ENCODE peak calls at places on chromosomes 6 and 20, in six cellular contexts. One of them, this sample, is unnamed.

GRCh38 chr20:58127731-58128130 is 100.7 kb downstream of the ANKRD60 start:
- DNase-seq in HFF-Myc: peak; percentile 94
- DNase-seq in mucosa of descending colon: no peak
- DNase-seq in pancreas: peak; percentile 31
- DNase-seq in choroid plexus epithelial cell: peak; percentile 79
- DNase-seq in WTC11: no peak
- DNase-seq in this sample: peak; percentile 99

GRCh38 chr6:169566319-169566718 is 135.5 kb downstream of the WDR27 start:
- DNase-seq in choroid plexus epithelial cell: no peak
- DNase-seq in pancreas: no peak
- DNase-seq in HFF-Myc: no peak
- DNase-seq in WTC11: no peak
- DNase-seq in mucosa of descending colon: no peak
- DNase-seq in this sample: no peak

GRCh38 chr6:159762681-159763293 is 942 bp downstream of the ACAT2 start:
- DNase-seq in WTC11: no peak
- DNase-seq in HFF-Myc: no peak
- DNase-seq in choroid plexus epithelial cell: peak; percentile 20
- DNase-seq in mucosa of descending colon: no peak
- DNase-seq in pancreas: no peak
- DNase-seq in this sample: peak; percentile 8

GRCh38 chr6:64505312-64505711 is 869.7 kb downstream of the PHF3 start:
- DNase-seq in WTC11: peak; percentile 54
- DNase-seq in mucosa of descending colon: peak; percentile 34
- DNase-seq in HFF-Myc: no peak
- DNase-seq in choroid plexus epithelial cell: no peak
- DNase-seq in pancreas: no peak
- DNase-seq in this sample: peak; percentile 13

GRCh38 chr6:22748681-22749080 is 179.3 kb downstream of the HDGFL1 start:
- DNase-seq in HFF-Myc: no peak
- DNase-seq in pancreas: no peak
- DNase-seq in mucosa of descending colon: no peak
- DNase-seq in choroid plexus epithelial cell: no peak
- DNase-seq in WTC11: no peak
- DNase-seq in this sample: no peak

GRCh38 chr6:111228094-111228493 is 140.8 kb downstream of the SLC16A10 start:
- DNase-seq in WTC11: no peak
- DNase-seq in mucosa of descending colon: no peak
- DNase-seq in choroid plexus epithelial cell: peak; percentile 45
- DNase-seq in HFF-Myc: no peak
- DNase-seq in pancreas: no peak
- DNase-seq in this sample: peak; percentile 74

GRCh38 chr6:139249387-139249786 is 42.4 kb downstream of the TXLNB start:
- DNase-seq in choroid plexus epithelial cell: no peak
- DNase-seq in WTC11: no peak
- DNase-seq in mucosa of descending colon: no peak
- DNase-seq in HFF-Myc: no peak
- DNase-seq in pancreas: no peak
- DNase-seq in this sample: no peak

GRCh38 chr6:10413850-10414765 is 766 bp downstream of the TFAP2A start:
- DNase-seq in choroid plexus epithelial cell: no peak
- DNase-seq in HFF-Myc: no peak
- DNase-seq in pancreas: no peak
- DNase-seq in mucosa of descending colon: no peak
- DNase-seq in WTC11: peak; percentile 46
- DNase-seq in this sample: peak; percentile 83

GRCh38 chr6:82374481-82374880 is 10.9 kb downstream of the TPBG start:
- DNase-seq in mucosa of descending colon: no peak
- DNase-seq in choroid plexus epithelial cell: peak; percentile 17
- DNase-seq in pancreas: no peak
- DNase-seq in HFF-Myc: no peak
- DNase-seq in WTC11: no peak
- DNase-seq in this sample: no peak

GRCh38 chr6:119147101-119148053 is 68.9 kb upstream of the FAM184A start:
- DNase-seq in WTC11: no peak
- DNase-seq in choroid plexus epithelial cell: peak; percentile 97
- DNase-seq in mucosa of descending colon: no peak
- DNase-seq in HFF-Myc: peak; percentile 96
- DNase-seq in pancreas: no peak
- DNase-seq in this sample: peak; percentile 96

GRCh38 chr6:35327349-35328027 is 14.9 kb upstream of the PPARD start:
- DNase-seq in WTC11: peak; percentile 76
- DNase-seq in HFF-Myc: no peak
- DNase-seq in pancreas: peak; percentile 37
- DNase-seq in choroid plexus epithelial cell: peak; percentile 77
- DNase-seq in mucosa of descending colon: peak; percentile 76
- DNase-seq in this sample: peak; percentile 62

DNA sequence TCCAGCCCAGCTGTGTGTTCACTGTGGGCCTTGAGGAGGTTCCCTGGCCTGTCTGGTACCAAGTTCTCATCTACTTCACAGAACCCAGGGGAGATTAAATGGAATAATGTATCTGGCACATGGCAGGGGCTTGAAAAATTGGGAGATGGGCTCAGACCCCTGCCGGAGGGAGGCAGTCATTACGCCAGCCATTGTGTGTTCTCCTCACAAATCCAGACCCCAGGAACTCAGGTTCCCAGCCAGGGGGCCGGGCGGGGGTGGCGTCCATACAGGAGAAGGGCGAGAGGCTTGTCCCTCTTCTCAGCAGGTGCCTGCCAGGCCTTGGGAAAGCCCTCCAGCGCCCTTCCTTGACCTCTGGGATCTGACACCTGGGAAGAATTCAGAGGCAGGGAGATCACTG is 8.1 kb downstream of the NOL4L start:
- DNase-seq in choroid plexus epithelial cell: no peak
- DNase-seq in pancreas: no peak
- DNase-seq in WTC11: no peak
- DNase-seq in HFF-Myc: no peak
- DNase-seq in mucosa of descending colon: no peak
- DNase-seq in this sample: no peak
- TF ChIP-seq CTCF in choroid plexus epithelial cell: peak; percentile 42
- TF ChIP-seq CTCF in pancreas: no peak
- TF ChIP-seq CTCF in WTC11: peak; percentile 21
- TF ChIP-seq CTCF in HFF-Myc: no peak
- TF ChIP-seq CTCF in mucosa of descending colon: no peak
- TF ChIP-seq CTCF in this sample: no peak

GRCh38 chr6:15464211-15464725 is 198.6 kb downstream of the DTNBP1 start:
- DNase-seq in choroid plexus epithelial cell: peak; percentile 12
- DNase-seq in mucosa of descending colon: peak; percentile 53
- DNase-seq in HFF-Myc: no peak
- DNase-seq in pancreas: peak; percentile 16
- DNase-seq in WTC11: peak; percentile 71
- DNase-seq in this sample: peak; percentile 57
- TF ChIP-seq CTCF in choroid plexus epithelial cell: peak; percentile 66
- TF ChIP-seq CTCF in mucosa of descending colon: peak; percentile 55
- TF ChIP-seq CTCF in HFF-Myc: peak; percentile 81
- TF ChIP-seq CTCF in pancreas: peak; percentile 39
- TF ChIP-seq CTCF in WTC11: peak; percentile 70
- TF ChIP-seq CTCF in this sample: peak; percentile 32

GRCh38 chr20:2508631-2509467 is at the start of gene ZNF343:
- DNase-seq in mucosa of descending colon: peak; percentile 85
- DNase-seq in WTC11: peak; percentile 72
- DNase-seq in pancreas: peak; percentile 72
- DNase-seq in choroid plexus epithelial cell: peak; percentile 85
- DNase-seq in HFF-Myc: peak; percentile 61
- DNase-seq in this sample: peak; percentile 82
- TF ChIP-seq CTCF in mucosa of descending colon: no peak
- TF ChIP-seq CTCF in WTC11: no peak
- TF ChIP-seq CTCF in pancreas: no peak
- TF ChIP-seq CTCF in choroid plexus epithelial cell: peak; percentile 1
- TF ChIP-seq CTCF in HFF-Myc: no peak
- TF ChIP-seq CTCF in this sample: no peak

GRCh38 chr20:44467289-44467883 is 8.3 kb upstream of the TTPAL start:
- DNase-seq in pancreas: no peak
- DNase-seq in HFF-Myc: no peak
- DNase-seq in WTC11: peak; percentile 21
- DNase-seq in choroid plexus epithelial cell: peak; percentile 89
- DNase-seq in mucosa of descending colon: no peak
- DNase-seq in this sample: peak; percentile 97

GRCh38 chr20:44470327-44470726 is 5.3 kb upstream of the TTPAL start:
- DNase-seq in mucosa of descending colon: no peak
- DNase-seq in choroid plexus epithelial cell: no peak
- DNase-seq in pancreas: peak; percentile 62
- DNase-seq in WTC11: no peak
- DNase-seq in HFF-Myc: no peak
- DNase-seq in this sample: peak; percentile 78

GRCh38 chr20:44468044-44468782 is 7.5 kb upstream of the TTPAL start:
- DNase-seq in WTC11: no peak
- DNase-seq in HFF-Myc: no peak
- DNase-seq in choroid plexus epithelial cell: no peak
- DNase-seq in mucosa of descending colon: no peak
- DNase-seq in pancreas: no peak
- DNase-seq in this sample: no peak

GRCh38 chr20:44475372-44475693 is 341 bp upstream of the TTPAL start:
- DNase-seq in pancreas: no peak
- DNase-seq in mucosa of descending colon: no peak
- DNase-seq in WTC11: no peak
- DNase-seq in choroid plexus epithelial cell: no peak
- DNase-seq in HFF-Myc: no peak
- DNase-seq in this sample: no peak

DNA sequence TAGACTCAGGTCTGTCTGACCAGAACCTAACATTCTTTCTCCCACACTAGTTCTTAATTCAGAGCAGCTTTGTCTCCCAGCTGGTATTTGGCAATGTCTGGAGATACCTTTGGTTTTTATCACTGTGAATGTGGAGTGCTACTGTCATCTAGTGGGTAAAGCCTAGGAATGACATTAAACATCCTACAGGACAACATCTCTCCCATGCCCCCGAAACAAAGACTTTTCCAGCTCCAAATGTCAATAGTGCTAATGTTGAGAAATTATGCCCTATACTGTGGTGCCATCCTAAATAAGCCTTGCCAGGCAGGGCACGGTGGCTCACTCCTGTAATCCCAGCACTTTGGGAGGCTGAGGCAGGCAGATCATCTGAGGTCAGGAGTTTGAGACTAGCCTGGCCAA is 4.2 kb upstream of the TTPAL start:
- DNase-seq in HFF-Myc: no peak
- DNase-seq in pancreas: no peak
- DNase-seq in mucosa of descending colon: no peak
- DNase-seq in choroid plexus epithelial cell: peak; percentile 78
- DNase-seq in WTC11: no peak
- DNase-seq in this sample: peak; percentile 85
- TF ChIP-seq CTCF in HFF-Myc: peak; percentile 46
- TF ChIP-seq CTCF in pancreas: peak; percentile 18
- TF ChIP-seq CTCF in mucosa of descending colon: no peak
- TF ChIP-seq CTCF in choroid plexus epithelial cell: peak; percentile 73
- TF ChIP-seq CTCF in WTC11: no peak
- TF ChIP-seq CTCF in this sample: peak; percentile 54

DNA sequence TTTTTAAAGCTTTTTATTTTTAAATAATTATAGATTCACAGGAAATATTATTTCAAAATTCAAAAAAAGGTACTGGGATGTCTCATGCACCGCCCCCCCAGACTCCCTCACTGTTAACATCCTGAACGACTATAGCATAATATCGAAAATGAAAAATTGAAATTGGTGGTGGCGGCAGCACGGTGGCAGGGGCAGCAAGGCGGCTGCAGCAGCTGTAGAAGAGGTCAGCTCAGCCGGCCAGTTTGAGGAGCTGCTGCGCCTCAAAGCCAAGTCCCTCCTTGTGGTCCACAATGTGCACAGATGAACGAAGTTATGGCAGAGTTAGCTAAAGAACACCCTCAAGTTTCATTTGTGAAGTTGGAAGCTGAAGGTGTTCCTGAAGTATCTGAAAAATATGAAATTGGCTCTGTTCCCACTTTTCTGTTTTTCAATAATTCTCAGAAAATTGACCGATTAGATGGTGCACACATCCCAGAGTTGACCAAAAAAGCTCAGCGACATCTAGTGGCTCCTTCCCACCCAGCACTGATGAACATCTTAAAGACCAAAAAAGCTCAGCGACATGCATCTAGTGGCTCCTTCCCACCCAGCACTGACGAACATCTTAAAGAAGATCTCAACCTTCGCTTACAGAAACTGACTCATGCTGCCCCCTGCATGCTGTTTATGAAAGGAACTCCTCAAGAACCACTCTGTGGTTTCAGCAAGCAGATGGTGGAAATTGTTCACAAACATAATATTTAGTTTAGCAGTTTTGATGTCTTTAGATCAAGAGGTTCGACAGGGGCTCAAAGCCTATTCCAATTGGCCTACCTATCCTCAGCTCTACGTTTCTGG is 100.8 kb downstream of the FAM217A start:
- DNase-seq in HFF-Myc: peak; percentile 88
- DNase-seq in pancreas: no peak
- DNase-seq in mucosa of descending colon: no peak
- DNase-seq in choroid plexus epithelial cell: peak; percentile 98
- DNase-seq in WTC11: peak; percentile 33
- DNase-seq in this sample: peak; percentile 69
- TF ChIP-seq CTCF in HFF-Myc: peak; percentile 77
- TF ChIP-seq CTCF in pancreas: peak; percentile 9
- TF ChIP-seq CTCF in mucosa of descending colon: peak; percentile 17
- TF ChIP-seq CTCF in choroid plexus epithelial cell: peak; percentile 85
- TF ChIP-seq CTCF in WTC11: peak; percentile 38
- TF ChIP-seq CTCF in this sample: peak; percentile 43

DNA sequence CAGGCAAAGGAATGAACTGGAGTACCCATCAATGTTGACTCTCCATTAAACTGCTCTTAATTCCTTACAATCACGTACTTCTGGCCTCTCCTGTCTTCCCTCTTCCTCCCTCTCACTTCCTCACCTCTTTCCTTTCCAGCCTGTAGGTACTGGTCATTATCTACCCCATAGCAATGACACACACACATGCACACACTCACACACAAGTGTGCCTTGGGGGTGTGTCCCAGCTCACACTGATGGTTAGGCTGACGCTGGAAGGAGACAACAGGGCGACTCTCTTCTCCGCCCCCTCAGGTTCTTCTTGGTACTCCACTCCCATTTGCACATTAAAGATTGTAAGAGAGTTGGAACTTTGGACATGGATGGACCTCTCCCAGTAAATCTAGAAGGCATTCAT is 14.0 kb upstream of the SERPINB9 start:
- DNase-seq in HFF-Myc: no peak
- DNase-seq in pancreas: no peak
- DNase-seq in choroid plexus epithelial cell: no peak
- DNase-seq in mucosa of descending colon: no peak
- DNase-seq in WTC11: no peak
- DNase-seq in this sample: no peak
- TF ChIP-seq CTCF in HFF-Myc: no peak
- TF ChIP-seq CTCF in pancreas: no peak
- TF ChIP-seq CTCF in choroid plexus epithelial cell: peak; percentile 10
- TF ChIP-seq CTCF in mucosa of descending colon: no peak
- TF ChIP-seq CTCF in WTC11: peak; percentile 20
- TF ChIP-seq CTCF in this sample: no peak

GRCh38 chr6:104281370-104281769 is 578.3 kb downstream of the HACE1 start:
- DNase-seq in choroid plexus epithelial cell: no peak
- DNase-seq in pancreas: no peak
- DNase-seq in HFF-Myc: no peak
- DNase-seq in mucosa of descending colon: no peak
- DNase-seq in WTC11: peak; percentile 19
- DNase-seq in this sample: no peak

GRCh38 chr6:104284872-104285271 is 574.8 kb downstream of the HACE1 start:
- DNase-seq in pancreas: no peak
- DNase-seq in HFF-Myc: no peak
- DNase-seq in mucosa of descending colon: no peak
- DNase-seq in choroid plexus epithelial cell: no peak
- DNase-seq in WTC11: no peak
- DNase-seq in this sample: no peak

DNA sequence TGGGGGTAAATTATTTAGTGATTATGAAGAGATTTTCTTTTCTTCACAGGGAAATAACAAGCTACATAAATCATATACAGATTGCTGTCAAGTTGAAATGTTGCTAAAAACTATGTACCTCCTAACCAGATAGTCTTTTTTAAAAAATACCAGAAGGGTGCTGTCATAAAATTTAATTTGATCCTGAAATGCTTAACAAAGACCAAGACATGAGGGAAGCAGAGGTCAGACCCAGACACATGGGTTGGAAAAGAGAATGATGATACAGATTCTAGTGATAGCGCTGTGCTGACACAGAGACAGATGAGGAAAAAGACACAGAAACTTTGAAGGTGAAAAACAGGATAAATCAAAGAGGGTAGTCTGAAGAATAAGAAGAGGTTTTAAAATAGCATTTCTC is 573.1 kb downstream of the HACE1 start:
- DNase-seq in mucosa of descending colon: no peak
- DNase-seq in pancreas: no peak
- DNase-seq in choroid plexus epithelial cell: no peak
- DNase-seq in WTC11: no peak
- DNase-seq in HFF-Myc: no peak
- DNase-seq in this sample: no peak
- TF ChIP-seq CTCF in mucosa of descending colon: no peak
- TF ChIP-seq CTCF in pancreas: no peak
- TF ChIP-seq CTCF in choroid plexus epithelial cell: no peak
- TF ChIP-seq CTCF in WTC11: no peak
- TF ChIP-seq CTCF in HFF-Myc: no peak
- TF ChIP-seq CTCF in this sample: no peak